ENCODE peak calls at places on chromosomes 1 and 21, in eight cellular contexts. One of them, this sample, is unnamed.

GRCh38 chr1:54792686-54793282 is 8.3 kb downstream of the TTC22 start:
- DNase-seq in stimulated activated CD8-positive, alpha-beta memory T cell treated with anti-CD3 and anti-CD28 coated beads, Interleukin-4, amount 100 ng/mL, for 1 hour: no peak
- DNase-seq in Calu3: no peak
- DNase-seq in natural killer cell treated with Interleukin-12 subunit alpha and Interleukin-12 subunit beta and Interleukin-15 and Interleukin-18, amount 100 ng/mL, for 72 hours: no peak
- DNase-seq in MV-4-11: no peak
- DNase-seq in NCI-H1105 treated with DMSO at 0.1 percent for 48 hours: no peak
- DNase-seq in ELF-1: no peak
- DNase-seq in colonic mucosa: no peak
- DNase-seq in this sample: no peak

GRCh38 chr1:214264196-214264595 is 16.8 kb upstream of the SMYD2 start:
- DNase-seq in natural killer cell treated with Interleukin-12 subunit alpha and Interleukin-12 subunit beta and Interleukin-15 and Interleukin-18, amount 100 ng/mL, for 72 hours: no peak
- DNase-seq in MV-4-11: peak; percentile 58
- DNase-seq in stimulated activated CD8-positive, alpha-beta memory T cell treated with anti-CD3 and anti-CD28 coated beads, Interleukin-4, amount 100 ng/mL, for 1 hour: no peak
- DNase-seq in NCI-H1105 treated with DMSO at 0.1 percent for 48 hours: no peak
- DNase-seq in colonic mucosa: no peak
- DNase-seq in Calu3: no peak
- DNase-seq in ELF-1: no peak
- DNase-seq in this sample: no peak

GRCh38 chr1:192807968-192808587 is 761 bp upstream of the RGS2 start:
- DNase-seq in Calu3: no peak
- DNase-seq in NCI-H1105 treated with DMSO at 0.1 percent for 48 hours: peak; percentile 25
- DNase-seq in natural killer cell treated with Interleukin-12 subunit alpha and Interleukin-12 subunit beta and Interleukin-15 and Interleukin-18, amount 100 ng/mL, for 72 hours: no peak
- DNase-seq in stimulated activated CD8-positive, alpha-beta memory T cell treated with anti-CD3 and anti-CD28 coated beads, Interleukin-4, amount 100 ng/mL, for 1 hour: no peak
- DNase-seq in ELF-1: no peak
- DNase-seq in MV-4-11: no peak
- DNase-seq in colonic mucosa: no peak
- DNase-seq in this sample: no peak

GRCh38 chr1:4978660-4979390 is 324.4 kb downstream of the AJAP1 start:
- DNase-seq in stimulated activated CD8-positive, alpha-beta memory T cell treated with anti-CD3 and anti-CD28 coated beads, Interleukin-4, amount 100 ng/mL, for 1 hour: no peak
- DNase-seq in natural killer cell treated with Interleukin-12 subunit alpha and Interleukin-12 subunit beta and Interleukin-15 and Interleukin-18, amount 100 ng/mL, for 72 hours: no peak
- DNase-seq in MV-4-11: no peak
- DNase-seq in ELF-1: no peak
- DNase-seq in Calu3: no peak
- DNase-seq in colonic mucosa: no peak
- DNase-seq in NCI-H1105 treated with DMSO at 0.1 percent for 48 hours: no peak
- DNase-seq in this sample: no peak

GRCh38 chr1:44537538-44537937 is 132.5 kb downstream of the RNF220 start:
- DNase-seq in ELF-1: no peak
- DNase-seq in natural killer cell treated with Interleukin-12 subunit alpha and Interleukin-12 subunit beta and Interleukin-15 and Interleukin-18, amount 100 ng/mL, for 72 hours: no peak
- DNase-seq in Calu3: no peak
- DNase-seq in stimulated activated CD8-positive, alpha-beta memory T cell treated with anti-CD3 and anti-CD28 coated beads, Interleukin-4, amount 100 ng/mL, for 1 hour: no peak
- DNase-seq in MV-4-11: no peak
- DNase-seq in colonic mucosa: no peak
- DNase-seq in NCI-H1105 treated with DMSO at 0.1 percent for 48 hours: no peak
- DNase-seq in this sample: no peak

GRCh38 chr1:104706631-104707147 is 957.0 kb downstream of the AMY1C start:
- DNase-seq in NCI-H1105 treated with DMSO at 0.1 percent for 48 hours: peak; percentile 11
- DNase-seq in MV-4-11: peak; percentile 1
- DNase-seq in ELF-1: no peak
- DNase-seq in Calu3: no peak
- DNase-seq in colonic mucosa: no peak
- DNase-seq in stimulated activated CD8-positive, alpha-beta memory T cell treated with anti-CD3 and anti-CD28 coated beads, Interleukin-4, amount 100 ng/mL, for 1 hour: no peak
- DNase-seq in natural killer cell treated with Interleukin-12 subunit alpha and Interleukin-12 subunit beta and Interleukin-15 and Interleukin-18, amount 100 ng/mL, for 72 hours: no peak
- DNase-seq in this sample: no peak

GRCh38 chr1:212655668-212656440 is 43.8 kb downstream of the BATF3 start:
- DNase-seq in natural killer cell treated with Interleukin-12 subunit alpha and Interleukin-12 subunit beta and Interleukin-15 and Interleukin-18, amount 100 ng/mL, for 72 hours: no peak
- DNase-seq in Calu3: peak; percentile 38
- DNase-seq in colonic mucosa: no peak
- DNase-seq in MV-4-11: no peak
- DNase-seq in stimulated activated CD8-positive, alpha-beta memory T cell treated with anti-CD3 and anti-CD28 coated beads, Interleukin-4, amount 100 ng/mL, for 1 hour: no peak
- DNase-seq in ELF-1: peak; percentile 91
- DNase-seq in NCI-H1105 treated with DMSO at 0.1 percent for 48 hours: no peak
- DNase-seq in this sample: no peak

GRCh38 chr21:40351006-40351405 is 483.8 kb downstream of the PCP4 start:
- DNase-seq in natural killer cell treated with Interleukin-12 subunit alpha and Interleukin-12 subunit beta and Interleukin-15 and Interleukin-18, amount 100 ng/mL, for 72 hours: no peak
- DNase-seq in colonic mucosa: no peak
- DNase-seq in ELF-1: no peak
- DNase-seq in stimulated activated CD8-positive, alpha-beta memory T cell treated with anti-CD3 and anti-CD28 coated beads, Interleukin-4, amount 100 ng/mL, for 1 hour: no peak
- DNase-seq in NCI-H1105 treated with DMSO at 0.1 percent for 48 hours: no peak
- DNase-seq in MV-4-11: no peak
- DNase-seq in Calu3: no peak
- DNase-seq in this sample: no peak

GRCh38 chr1:2275796-2276536 is 47.8 kb downstream of the SKI start:
- DNase-seq in NCI-H1105 treated with DMSO at 0.1 percent for 48 hours: no peak
- DNase-seq in ELF-1: peak; percentile 48
- DNase-seq in Calu3: no peak
- DNase-seq in natural killer cell treated with Interleukin-12 subunit alpha and Interleukin-12 subunit beta and Interleukin-15 and Interleukin-18, amount 100 ng/mL, for 72 hours: peak; percentile 50
- DNase-seq in stimulated activated CD8-positive, alpha-beta memory T cell treated with anti-CD3 and anti-CD28 coated beads, Interleukin-4, amount 100 ng/mL, for 1 hour: no peak
- DNase-seq in colonic mucosa: no peak
- DNase-seq in MV-4-11: peak; percentile 54
- DNase-seq in this sample: no peak

GRCh38 chr1:156194300-156194652 is 372 bp downstream of the SLC25A44 start:
- DNase-seq in stimulated activated CD8-positive, alpha-beta memory T cell treated with anti-CD3 and anti-CD28 coated beads, Interleukin-4, amount 100 ng/mL, for 1 hour: no peak
- DNase-seq in Calu3: no peak
- DNase-seq in MV-4-11: no peak
- DNase-seq in NCI-H1105 treated with DMSO at 0.1 percent for 48 hours: no peak
- DNase-seq in colonic mucosa: no peak
- DNase-seq in natural killer cell treated with Interleukin-12 subunit alpha and Interleukin-12 subunit beta and Interleukin-15 and Interleukin-18, amount 100 ng/mL, for 72 hours: no peak
- DNase-seq in ELF-1: no peak
- DNase-seq in this sample: no peak

GRCh38 chr1:106398391-106398790 is 658.1 kb upstream of the PRMT6 start:
- DNase-seq in ELF-1: no peak
- DNase-seq in natural killer cell treated with Interleukin-12 subunit alpha and Interleukin-12 subunit beta and Interleukin-15 and Interleukin-18, amount 100 ng/mL, for 72 hours: no peak
- DNase-seq in stimulated activated CD8-positive, alpha-beta memory T cell treated with anti-CD3 and anti-CD28 coated beads, Interleukin-4, amount 100 ng/mL, for 1 hour: no peak
- DNase-seq in NCI-H1105 treated with DMSO at 0.1 percent for 48 hours: no peak
- DNase-seq in colonic mucosa: no peak
- DNase-seq in MV-4-11: no peak
- DNase-seq in Calu3: no peak
- DNase-seq in this sample: no peak

GRCh38 chr1:145992502-145992936 is 3.9 kb downstream of the TXNIP start:
- DNase-seq in ELF-1: no peak
- DNase-seq in natural killer cell treated with Interleukin-12 subunit alpha and Interleukin-12 subunit beta and Interleukin-15 and Interleukin-18, amount 100 ng/mL, for 72 hours: no peak
- DNase-seq in stimulated activated CD8-positive, alpha-beta memory T cell treated with anti-CD3 and anti-CD28 coated beads, Interleukin-4, amount 100 ng/mL, for 1 hour: no peak
- DNase-seq in Calu3: no peak
- DNase-seq in NCI-H1105 treated with DMSO at 0.1 percent for 48 hours: no peak
- DNase-seq in colonic mucosa: peak; percentile 29
- DNase-seq in MV-4-11: no peak
- DNase-seq in this sample: no peak

GRCh38 chr1:10613340-10613739 is 138.6 kb downstream of the PEX14 start:
- DNase-seq in Calu3: no peak
- DNase-seq in stimulated activated CD8-positive, alpha-beta memory T cell treated with anti-CD3 and anti-CD28 coated beads, Interleukin-4, amount 100 ng/mL, for 1 hour: no peak
- DNase-seq in NCI-H1105 treated with DMSO at 0.1 percent for 48 hours: no peak
- DNase-seq in colonic mucosa: no peak
- DNase-seq in ELF-1: no peak
- DNase-seq in MV-4-11: no peak
- DNase-seq in natural killer cell treated with Interleukin-12 subunit alpha and Interleukin-12 subunit beta and Interleukin-15 and Interleukin-18, amount 100 ng/mL, for 72 hours: no peak
- DNase-seq in this sample: no peak

GRCh38 chr1:159752135-159752580 is 28.6 kb upstream of the DUSP23 start:
- DNase-seq in natural killer cell treated with Interleukin-12 subunit alpha and Interleukin-12 subunit beta and Interleukin-15 and Interleukin-18, amount 100 ng/mL, for 72 hours: no peak
- DNase-seq in colonic mucosa: peak; percentile 38
- DNase-seq in ELF-1: no peak
- DNase-seq in MV-4-11: no peak
- DNase-seq in stimulated activated CD8-positive, alpha-beta memory T cell treated with anti-CD3 and anti-CD28 coated beads, Interleukin-4, amount 100 ng/mL, for 1 hour: no peak
- DNase-seq in Calu3: peak; percentile 71
- DNase-seq in NCI-H1105 treated with DMSO at 0.1 percent for 48 hours: no peak
- DNase-seq in this sample: no peak

GRCh38 chr1:59569198-59569597 is 245.6 kb upstream of the HOOK1 start:
- DNase-seq in ELF-1: no peak
- DNase-seq in Calu3: no peak
- DNase-seq in colonic mucosa: no peak
- DNase-seq in stimulated activated CD8-positive, alpha-beta memory T cell treated with anti-CD3 and anti-CD28 coated beads, Interleukin-4, amount 100 ng/mL, for 1 hour: no peak
- DNase-seq in MV-4-11: peak; percentile 30
- DNase-seq in NCI-H1105 treated with DMSO at 0.1 percent for 48 hours: no peak
- DNase-seq in natural killer cell treated with Interleukin-12 subunit alpha and Interleukin-12 subunit beta and Interleukin-15 and Interleukin-18, amount 100 ng/mL, for 72 hours: no peak
- DNase-seq in this sample: no peak